ENCODE peak calls at places on chromosomes 6 and 20, in seven cellular contexts. One of them, this sample, is unnamed.

GRCh38 chr20:48795732-48796131 is 32.1 kb downstream of the PREX1 start:
- DNase-seq in A549: no peak
- DNase-seq in testis: no peak
- DNase-seq in NB4: no peak
- DNase-seq in stomach: no peak
- DNase-seq in GM12891: no peak
- DNase-seq in IMR-90: no peak
- DNase-seq in this sample: no peak

GRCh38 chr20:50982372-50982771 is 23.8 kb downstream of the MOCS3 start:
- DNase-seq in A549: peak
- DNase-seq in testis: no peak
- DNase-seq in NB4: no peak
- DNase-seq in stomach: peak
- DNase-seq in GM12891: no peak
- DNase-seq in IMR-90: peak
- DNase-seq in this sample: no peak

GRCh38 chr20:11389188-11389587 is 528.5 kb upstream of the BTBD3 start:
- DNase-seq in A549: no peak
- DNase-seq in testis: no peak
- DNase-seq in NB4: no peak
- DNase-seq in stomach: no peak
- DNase-seq in GM12891: no peak
- DNase-seq in IMR-90: peak
- DNase-seq in this sample: no peak

GRCh38 chr6:85864453-85865401 is 222.0 kb upstream of the SYNCRIP start:
- DNase-seq in A549: no peak
- DNase-seq in testis: peak
- DNase-seq in NB4: peak
- DNase-seq in stomach: peak
- DNase-seq in GM12891: no peak
- DNase-seq in IMR-90: peak
- DNase-seq in this sample: no peak

GRCh38 chr20:38126146-38126912 is 38.7 kb downstream of the TGM2 start:
- DNase-seq in A549: no peak
- DNase-seq in testis: no peak
- DNase-seq in NB4: no peak
- DNase-seq in stomach: peak
- DNase-seq in GM12891: no peak
- DNase-seq in IMR-90: no peak
- DNase-seq in this sample: peak

GRCh38 chr20:45322952-45323383 is 14.9 kb upstream of the MATN4 start:
- DNase-seq in A549: peak
- DNase-seq in testis: peak
- DNase-seq in NB4: peak
- DNase-seq in stomach: peak
- DNase-seq in GM12891: no peak
- DNase-seq in IMR-90: peak
- DNase-seq in this sample: peak

GRCh38 chr6:139625998-139626975 is 251.8 kb upstream of the CITED2 start:
- DNase-seq in A549: no peak
- DNase-seq in testis: no peak
- DNase-seq in NB4: peak
- DNase-seq in stomach: no peak
- DNase-seq in GM12891: no peak
- DNase-seq in IMR-90: no peak
- DNase-seq in this sample: no peak

GRCh38 chr6:142255785-142256184 is 46.0 kb upstream of the ADGRG6 start:
- DNase-seq in A549: no peak
- DNase-seq in testis: no peak
- DNase-seq in NB4: no peak
- DNase-seq in stomach: no peak
- DNase-seq in GM12891: no peak
- DNase-seq in IMR-90: no peak
- DNase-seq in this sample: no peak

GRCh38 chr6:125587624-125588023 is 161.8 kb upstream of the HEY2 start:
- DNase-seq in A549: no peak
- DNase-seq in testis: no peak
- DNase-seq in NB4: no peak
- DNase-seq in stomach: no peak
- DNase-seq in GM12891: no peak
- DNase-seq in IMR-90: no peak
- DNase-seq in this sample: no peak

GRCh38 chr6:158072083-158072721 is 90.5 kb downstream of the SYNJ2 start:
- DNase-seq in A549: peak
- DNase-seq in testis: peak
- DNase-seq in NB4: peak
- DNase-seq in stomach: peak
- DNase-seq in GM12891: peak
- DNase-seq in IMR-90: peak
- DNase-seq in this sample: peak

GRCh38 chr6:105374010-105374420 is 28.9 kb downstream of the PREP start:
- DNase-seq in A549: no peak
- DNase-seq in testis: no peak
- DNase-seq in NB4: no peak
- DNase-seq in stomach: peak
- DNase-seq in GM12891: no peak
- DNase-seq in IMR-90: peak
- DNase-seq in this sample: no peak

GRCh38 chr6:166306378-166307081 is 1.7 kb downstream of the PRR18 start:
- DNase-seq in A549: no peak
- DNase-seq in testis: no peak
- DNase-seq in NB4: peak
- DNase-seq in stomach: no peak
- DNase-seq in GM12891: no peak
- DNase-seq in IMR-90: no peak
- DNase-seq in this sample: no peak

GRCh38 chr20:11302436-11302835 is 615.3 kb upstream of the BTBD3 start:
- DNase-seq in A549: no peak
- DNase-seq in testis: no peak
- DNase-seq in NB4: no peak
- DNase-seq in stomach: no peak
- DNase-seq in GM12891: no peak
- DNase-seq in IMR-90: peak
- DNase-seq in this sample: no peak

GRCh38 chr6:74289881-74290280 is 593.9 kb downstream of the CD109 start:
- DNase-seq in A549: no peak
- DNase-seq in testis: no peak
- DNase-seq in NB4: no peak
- DNase-seq in stomach: no peak
- DNase-seq in GM12891: no peak
- DNase-seq in IMR-90: peak
- DNase-seq in this sample: no peak

GRCh38 chr6:68718379-68719073 is 83.4 kb downstream of the ADGRB3 start:
- DNase-seq in A549: peak
- DNase-seq in testis: no peak
- DNase-seq in NB4: no peak
- DNase-seq in stomach: no peak
- DNase-seq in GM12891: no peak
- DNase-seq in IMR-90: no peak
- DNase-seq in this sample: no peak

DNA sequence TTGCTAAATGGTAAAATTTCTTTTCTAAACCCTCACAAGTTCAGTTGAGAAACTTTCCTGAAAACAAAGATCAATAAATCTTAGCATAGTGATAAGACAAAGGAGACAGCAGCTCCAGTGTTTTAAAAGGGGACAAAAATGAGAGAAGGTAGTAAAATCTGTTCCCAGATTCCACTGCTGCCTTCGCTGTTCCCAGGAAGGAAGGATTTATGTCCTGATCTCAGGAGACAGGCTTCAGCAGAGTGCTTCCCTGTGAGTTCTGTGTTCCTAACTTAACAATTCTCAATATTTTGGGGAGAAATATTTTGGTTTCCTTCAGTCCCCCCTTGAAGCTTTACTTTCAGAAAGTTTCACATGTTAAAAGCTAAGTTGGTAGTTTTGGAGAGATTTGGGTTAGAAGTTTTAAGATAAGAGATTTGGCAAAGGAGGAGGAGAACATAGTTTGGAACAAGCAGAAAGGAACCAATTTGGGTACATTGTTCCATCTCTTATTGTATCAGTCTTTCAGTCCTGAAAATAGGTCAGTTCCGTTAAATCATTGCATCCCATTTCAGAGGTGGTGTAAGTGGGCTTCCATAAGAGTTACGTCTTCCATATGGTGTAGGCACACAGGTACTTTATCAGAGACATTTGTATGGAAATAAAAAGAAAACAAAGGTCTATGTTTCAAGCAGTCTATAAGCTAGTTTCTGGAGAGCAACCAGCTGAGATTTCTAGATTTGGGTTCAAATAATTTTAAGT is 20.8 kb downstream of the IRF4 start:
- DNase-seq in A549: no peak
- DNase-seq in testis: no peak
- DNase-seq in NB4: no peak
- DNase-seq in stomach: no peak
- DNase-seq in GM12891: no peak
- DNase-seq in IMR-90: no peak
- DNase-seq in this sample: no peak
- TF ChIP-seq POLR2A in A549: no peak
- TF ChIP-seq POLR2A in testis: no peak
- TF ChIP-seq POLR2A in NB4: no peak
- TF ChIP-seq POLR2A in stomach: no peak
- TF ChIP-seq POLR2A in GM12891: peak
- TF ChIP-seq POLR2A in IMR-90: no peak
- TF ChIP-seq POLR2A in this sample: no peak

DNA sequence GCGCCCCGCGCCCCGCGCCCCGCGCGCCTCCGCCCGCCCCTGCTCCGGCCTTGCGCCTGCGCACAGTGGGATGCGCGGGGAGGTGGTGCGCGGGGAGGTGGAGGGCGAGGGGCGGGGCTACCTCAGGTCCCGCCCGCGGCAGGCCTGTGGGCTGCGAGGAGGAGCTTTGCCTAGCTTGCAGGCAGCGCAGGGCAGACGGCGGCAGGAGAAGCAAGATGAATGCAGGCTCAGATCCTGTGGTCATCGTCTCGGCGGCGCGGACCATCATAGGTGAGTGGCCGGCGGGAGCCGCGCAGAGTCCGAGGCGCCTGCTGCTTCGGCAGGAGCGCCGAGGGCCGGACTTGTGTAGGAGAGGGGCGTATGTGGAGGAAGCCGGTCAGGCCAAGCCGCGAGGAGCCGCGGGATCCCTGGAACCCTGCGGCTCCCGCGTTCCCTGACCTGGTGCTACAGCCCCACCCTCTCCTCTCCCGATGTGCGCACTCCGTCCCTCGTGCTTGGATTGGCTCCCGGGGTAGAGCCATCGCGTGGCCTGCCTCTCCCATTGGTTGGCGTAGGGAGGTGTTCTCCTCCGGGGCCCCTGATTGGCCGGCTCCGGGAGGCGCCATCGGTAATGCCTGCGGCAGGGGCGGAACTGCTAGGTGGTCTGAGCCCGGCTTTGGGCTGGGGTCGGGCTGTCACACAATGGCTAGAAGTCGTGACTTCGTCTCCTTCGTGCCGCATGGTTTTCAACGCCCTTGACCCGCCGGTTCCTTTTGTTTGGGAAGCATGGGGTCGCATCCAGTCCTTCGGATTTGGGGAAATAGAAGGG is at the start of gene ACAT2:
- DNase-seq in A549: peak
- DNase-seq in testis: peak
- DNase-seq in NB4: peak
- DNase-seq in stomach: peak
- DNase-seq in GM12891: peak
- DNase-seq in IMR-90: peak
- DNase-seq in this sample: peak
- TF ChIP-seq POLR2A in A549: peak
- TF ChIP-seq POLR2A in testis: no peak
- TF ChIP-seq POLR2A in NB4: peak
- TF ChIP-seq POLR2A in stomach: no peak
- TF ChIP-seq POLR2A in GM12891: peak
- TF ChIP-seq POLR2A in IMR-90: peak
- TF ChIP-seq POLR2A in this sample: no peak

DNA sequence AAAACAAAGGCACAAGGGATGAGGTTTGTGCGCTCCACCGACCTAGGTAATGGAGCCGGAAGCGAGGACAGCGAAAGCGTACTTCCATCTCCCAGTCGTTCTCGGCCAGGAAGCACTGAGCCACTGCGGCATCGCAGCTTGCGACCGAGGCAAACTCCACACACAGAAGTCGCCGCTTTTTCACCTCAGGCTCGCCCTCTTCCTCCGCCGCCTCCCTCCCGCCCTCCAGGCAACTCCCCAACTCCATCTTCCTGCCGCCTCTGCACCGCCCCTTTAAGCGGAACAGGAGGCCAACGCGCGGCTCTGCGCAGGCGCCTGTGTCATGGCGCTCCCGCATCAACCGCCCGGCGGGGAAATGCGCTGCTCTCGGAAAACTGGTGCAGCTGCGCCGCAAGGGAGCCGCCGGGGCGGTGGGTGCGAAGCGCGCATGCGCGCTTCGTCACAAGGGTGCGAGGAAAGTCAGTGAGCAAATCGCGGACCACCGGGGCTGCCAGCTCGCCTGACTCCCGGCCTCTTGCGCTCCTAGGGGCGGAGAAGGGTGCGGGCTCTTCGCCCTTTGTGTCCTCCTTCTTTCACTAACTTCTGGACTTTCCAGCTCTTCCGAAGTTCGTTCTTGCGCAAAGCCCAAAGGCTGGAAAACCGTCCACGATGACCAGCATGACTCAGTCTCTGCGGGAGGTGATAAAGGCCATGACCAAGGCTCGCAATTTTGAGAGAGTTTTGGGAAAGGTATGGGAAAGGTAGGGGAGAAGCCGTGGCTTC is at the start of the genes ACOT13 and TDP2:
- DNase-seq in A549: peak
- DNase-seq in testis: peak
- DNase-seq in NB4: peak
- DNase-seq in stomach: peak
- DNase-seq in GM12891: peak
- DNase-seq in IMR-90: peak
- DNase-seq in this sample: peak
- TF ChIP-seq POLR2A in A549: peak
- TF ChIP-seq POLR2A in testis: peak
- TF ChIP-seq POLR2A in NB4: peak
- TF ChIP-seq POLR2A in stomach: no peak
- TF ChIP-seq POLR2A in GM12891: peak
- TF ChIP-seq POLR2A in IMR-90: peak
- TF ChIP-seq POLR2A in this sample: peak

GRCh38 chr6:30804333-30804732 is 60.0 kb upstream of the IER3 start:
- DNase-seq in A549: no peak
- DNase-seq in testis: no peak
- DNase-seq in NB4: no peak
- DNase-seq in stomach: no peak
- DNase-seq in GM12891: no peak
- DNase-seq in IMR-90: no peak
- DNase-seq in this sample: no peak

GRCh38 chr6:30802731-30803130 is 58.4 kb upstream of the IER3 start:
- DNase-seq in A549: no peak
- DNase-seq in testis: no peak
- DNase-seq in NB4: no peak
- DNase-seq in stomach: no peak
- DNase-seq in GM12891: no peak
- DNase-seq in IMR-90: no peak
- DNase-seq in this sample: no peak

GRCh38 chr6:30801950-30802349 is 57.6 kb upstream of the IER3 start:
- DNase-seq in A549: no peak
- DNase-seq in testis: no peak
- DNase-seq in NB4: no peak
- DNase-seq in stomach: no peak
- DNase-seq in GM12891: no peak
- DNase-seq in IMR-90: no peak
- DNase-seq in this sample: no peak

GRCh38 chr6:30810813-30811329 is 66.5 kb upstream of the IER3 start:
- DNase-seq in A549: no peak
- DNase-seq in testis: no peak
- DNase-seq in NB4: no peak
- DNase-seq in stomach: peak
- DNase-seq in GM12891: no peak
- DNase-seq in IMR-90: no peak
- DNase-seq in this sample: no peak

GRCh38 chr6:30806581-30807183 is 62.3 kb upstream of the IER3 start:
- DNase-seq in A549: peak
- DNase-seq in testis: peak
- DNase-seq in NB4: no peak
- DNase-seq in stomach: no peak
- DNase-seq in GM12891: no peak
- DNase-seq in IMR-90: no peak
- DNase-seq in this sample: no peak
- TF ChIP-seq POLR2A in A549: no peak
- TF ChIP-seq POLR2A in testis: no peak
- TF ChIP-seq POLR2A in NB4: no peak
- TF ChIP-seq POLR2A in stomach: no peak
- TF ChIP-seq POLR2A in GM12891: no peak
- TF ChIP-seq POLR2A in IMR-90: no peak
- TF ChIP-seq POLR2A in this sample: no peak